ENCODE peak calls at places on chromosomes 6 and 20, in four cellular contexts. W, I, N and Z are unnamed samples.

GRCh38 chr6:43716099-43716498 is 28.5 kb upstream of the MRPS18A start:
- DNase-seq in W (no peak), N (peak; percentile 72), I (no peak), Z (no peak)

GRCh38 chr6:29130644-29131043 is 22.8 kb downstream of the OR2J3 start:
- DNase-seq in I (no peak), N (no peak), W (no peak), Z (no peak)

GRCh38 chr20:11564491-11564890 is 353.2 kb upstream of the BTBD3 start:
- DNase-seq in N (no peak), W (no peak), I (no peak), Z (no peak)

GRCh38 chr20:23147964-23148720 is 62.0 kb upstream of the CD93 start:
- DNase-seq in I (peak; percentile 82), N (no peak), W (no peak), Z (no peak)

GRCh38 chr6:36676142-36677058 is 2.1 kb upstream of the CDKN1A start:
- DNase-seq in N (no peak), I (no peak), W (no peak), Z (no peak)

GRCh38 chr20:33554914-33555420 is 65.1 kb downstream of the CBFA2T2 start:
- DNase-seq in I (no peak), N (no peak), W (no peak), Z (no peak)

GRCh38 chr6:136846046-136846445 is 23.7 kb downstream of the PEX7 start:
- DNase-seq in I (peak; percentile 49), N (no peak), W (no peak), Z (peak; percentile 37)

GRCh38 chr20:61297491-61297890 is 45.4 kb downstream of the CDH4 start:
- DNase-seq in N (no peak), I (no peak), W (no peak), Z (no peak)

GRCh38 chr6:31568537-31568961 is 3.5 kb upstream of the LTA start:
- DNase-seq in W (no peak), I (no peak), N (no peak), Z (no peak)

GRCh38 chr6:158799051-158799792 is 19.9 kb downstream of the EZR start:
- DNase-seq in W (no peak), I (peak; percentile 87), N (no peak), Z (no peak)

GRCh38 chr6:154428892-154429291 is 72.3 kb upstream of the IPCEF1 start:
- DNase-seq in N (no peak), I (no peak), W (no peak), Z (no peak)

GRCh38 chr6:82017773-82018172 is 229.8 kb downstream of the IBTK start:
- DNase-seq in I (peak; percentile 14), W (no peak), N (no peak), Z (no peak)

GRCh38 chr6:145814501-145815350 is at the start of gene FBXO30:
- DNase-seq in I (peak; percentile 83), N (peak; percentile 93), W (peak; percentile 77), Z (peak; percentile 77)

GRCh38 chr6:37365791-37366190 is 12.0 kb downstream of the RNF8 start:
- DNase-seq in W (no peak), N (no peak), I (no peak), Z (no peak)

GRCh38 chr20:36744764-36745191 is 1.1 kb downstream of the NDRG3 start:
- DNase-seq in N (peak; percentile 66), I (peak; percentile 83), W (no peak), Z (no peak)

GRCh38 chr6:33809619-33810018 is 5.8 kb upstream of the MLN start:
- DNase-seq in N (no peak), W (no peak), I (no peak), Z (no peak)

GRCh38 chr20:60087563-60088105 is 129.4 kb downstream of the CDH26 start:
- DNase-seq in W (no peak), N (no peak), I (no peak), Z (no peak)

GRCh38 chr6:167402195-167402686 is 77.4 kb downstream of the TTLL2 start:
- DNase-seq in W (no peak), N (no peak), I (no peak), Z (no peak)

GRCh38 chr6:119676971-119677370 is 327.4 kb upstream of the MAN1A1 start:
- DNase-seq in I (no peak), W (no peak), N (no peak), Z (no peak)

GRCh38 chr6:84350397-84350796 is 123.0 kb upstream of the CEP162 start:
- DNase-seq in I (no peak), W (no peak), N (no peak), Z (no peak)

GRCh38 chr20:63323298-63323820 is 30.4 kb downstream of the COL20A1 start:
- DNase-seq in N (no peak), I (no peak), W (no peak), Z (no peak)

GRCh38 chr6:74467533-74468215 is 738.2 kb downstream of the COL12A1 start:
- DNase-seq in N (no peak), I (no peak), W (no peak), Z (no peak)

GRCh38 chr6:108667984-108668383 is 107.3 kb downstream of the FOXO3 start:
- DNase-seq in N (no peak), W (no peak), I (no peak), Z (no peak)

GRCh38 chr6:4812068-4812467 is 35.9 kb downstream of the CDYL start:
- DNase-seq in W (no peak), N (no peak), I (no peak), Z (no peak)

GRCh38 chr6:150528648-150529285 is 70.9 kb upstream of the PLEKHG1 start:
- DNase-seq in I (peak; percentile 28), N (peak; percentile 53), W (peak; percentile 14), Z (peak; percentile 37)

GRCh38 chr20:14826926-14827325 is 489.5 kb upstream of the FLRT3 start:
- DNase-seq in W (no peak), I (no peak), N (no peak), Z (no peak)

GRCh38 chr20:23641936-23642751 is 4.4 kb upstream of the CST3 start:
- DNase-seq in W (no peak), N (no peak), I (no peak), Z (no peak)

GRCh38 chr20:51584737-51585136 is 42.2 kb upstream of the NFATC2 start:
- DNase-seq in I (no peak), N (no peak), W (no peak), Z (no peak)
- H3K4me3 ChIP-seq in I (no peak overlapping the region), N (no peak overlapping the region), W (no peak overlapping the region), Z (no peak overlapping the region)

DNA sequence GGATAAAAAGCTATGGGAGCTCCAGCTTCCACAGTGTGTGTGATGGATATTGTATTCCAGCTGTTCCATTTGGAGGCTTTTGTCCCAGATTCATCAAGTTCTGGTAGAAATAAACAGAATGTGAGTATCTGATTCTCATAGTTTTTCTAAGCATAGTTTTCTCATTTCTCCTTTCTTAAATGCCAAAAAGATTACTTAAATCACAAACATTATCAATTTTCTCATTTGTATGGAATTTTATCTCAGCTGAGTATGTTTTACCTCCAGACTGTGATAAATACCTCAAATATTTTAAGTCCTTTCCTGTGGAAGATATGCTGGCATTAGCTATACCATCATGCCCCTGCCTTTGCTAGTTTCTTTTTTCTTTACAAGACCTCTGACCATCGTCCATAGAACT is 767.3 kb downstream of the TFAP2A start:
- DNase-seq in N (no peak), I (no peak), W (no peak), Z (no peak)
- H3K4me3 ChIP-seq in N (no peak overlapping the region), I (no peak overlapping the region), W (no peak overlapping the region), Z (no peak overlapping the region)

GRCh38 chr20:25984933-25985332 is 288.3 kb upstream of the ZNF337 start:
- DNase-seq in I (peak; percentile 57), W (no peak), N (peak; percentile 58), Z (no peak)
- H3K4me3 ChIP-seq in I (peak overlapping the region; percentile 45), W (no peak overlapping the region), N (peak overlapping the region; percentile 60), Z (no peak overlapping the region)

DNA sequence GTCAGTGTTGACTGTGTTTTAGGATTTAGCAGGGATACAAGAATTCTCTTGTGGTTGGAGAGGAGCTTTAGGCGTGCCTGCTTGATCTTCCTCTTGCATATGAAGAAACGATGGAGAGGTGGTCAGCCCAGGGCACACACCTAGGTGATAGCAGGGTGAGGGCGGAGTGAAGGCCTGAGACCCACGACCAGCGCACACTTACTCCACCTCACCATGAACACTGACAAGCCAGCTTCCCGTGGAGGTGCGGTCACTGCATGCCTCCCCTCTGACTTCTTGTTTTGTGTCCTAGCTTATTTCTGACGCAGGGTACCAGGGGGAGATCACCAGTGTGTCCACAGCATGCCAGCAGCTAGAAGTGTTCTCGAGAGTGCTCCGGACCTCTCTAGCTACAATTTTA is 8.1 kb downstream of the NELFCD start:
- DNase-seq in N (no peak), W (peak; percentile 1), I (no peak), Z (no peak)
- H3K4me3 ChIP-seq in N (no peak overlapping the region), W (no peak overlapping the region), I (no peak overlapping the region), Z (no peak overlapping the region)

DNA sequence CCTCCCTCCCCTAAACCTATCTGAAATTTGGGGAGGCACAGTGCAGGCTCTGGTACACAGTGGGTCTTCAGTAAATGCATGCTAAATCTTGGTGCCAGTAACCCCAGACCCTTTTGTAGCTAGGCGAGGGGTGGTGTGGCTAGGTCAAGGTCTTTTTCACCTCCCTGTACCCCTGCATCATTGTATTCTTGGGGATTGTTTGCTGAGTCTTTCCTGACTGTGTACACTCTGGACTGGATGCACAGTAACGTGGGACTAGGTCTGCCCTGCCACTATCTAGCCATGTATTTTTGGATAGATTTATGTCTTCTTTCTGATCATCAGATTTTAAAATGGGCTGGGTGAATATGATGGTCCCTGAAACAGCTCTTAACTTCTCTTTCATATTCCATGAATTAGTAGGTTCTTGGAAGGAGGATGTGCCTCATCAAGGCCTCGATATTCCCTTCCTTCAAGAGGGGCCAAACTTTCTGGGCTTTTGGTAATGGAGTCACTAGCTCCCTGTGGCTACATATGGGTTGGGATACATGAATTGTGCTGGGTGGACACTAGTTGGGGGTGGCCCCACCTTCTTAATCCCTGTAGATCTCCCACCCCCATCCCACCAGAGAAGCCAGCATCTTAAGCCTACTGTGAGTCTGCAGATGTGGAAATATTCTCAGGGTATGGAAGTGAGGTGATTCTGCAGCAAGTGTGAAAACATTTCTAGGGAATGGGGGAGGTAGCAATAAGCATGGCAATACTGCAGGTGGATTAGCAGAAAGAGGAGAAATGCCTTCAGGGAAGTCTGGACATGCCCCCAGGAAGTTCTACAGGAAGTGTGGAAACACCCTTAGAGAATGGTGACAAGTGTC is 2.1 kb downstream of the TP53INP2 start:
- DNase-seq in W (no peak), N (no peak), I (no peak), Z (no peak)
- H3K4me3 ChIP-seq in W (no peak overlapping the region), N (peak overlapping the region; percentile 79), I (no peak overlapping the region), Z (no peak overlapping the region)

DNA sequence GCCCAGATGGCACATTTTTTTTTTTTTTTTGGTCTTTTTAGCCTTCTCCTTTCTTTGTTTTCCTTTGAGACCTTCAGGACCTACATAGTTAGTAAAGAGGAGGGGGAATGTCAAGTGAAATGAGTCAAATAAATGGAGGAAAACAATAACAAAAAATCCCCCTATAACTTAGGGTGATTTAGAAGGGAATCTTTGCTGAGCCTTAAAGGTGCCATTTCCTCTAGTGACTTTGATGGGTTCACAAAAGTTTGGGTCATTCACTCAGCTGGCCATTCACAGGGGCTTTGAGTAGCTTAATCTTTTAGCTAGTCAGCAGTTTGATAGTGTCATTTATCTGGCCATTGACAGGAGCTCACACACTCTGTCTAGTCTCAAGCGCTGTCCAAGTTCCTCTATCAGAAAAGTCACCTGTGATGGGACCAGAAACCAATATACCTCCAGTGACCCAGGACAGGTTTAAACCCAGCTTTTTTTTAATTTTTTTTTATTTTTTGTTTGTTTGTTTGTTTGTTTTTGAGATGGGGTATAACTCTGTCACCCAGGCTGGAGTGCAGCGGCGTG is 275.1 kb upstream of the PRDM1 start:
- DNase-seq in I (no peak), W (no peak), N (no peak), Z (no peak)
- H3K4me3 ChIP-seq in I (no peak overlapping the region), W (no peak overlapping the region), N (no peak overlapping the region), Z (no peak overlapping the region)